ENCODE peak calls at places on chromosome 16, in ten cellular contexts. One of them, this sample, is unnamed. For H3K4me1, the result is how much of the 10 kb centered on the place peaks cover.

GRCh38 chr16:23296994-23297393 is 5.1 kb upstream of the SCNN1B start:
- DNase-seq in fibroblast of lung: no peak
- DNase-seq in colonic mucosa: peak
- DNase-seq in heart right ventricle: no peak
- DNase-seq in stomach: peak
- DNase-seq in SK-N-SH: peak
- DNase-seq in HCT116: peak
- DNase-seq in ascending aorta: no peak
- DNase-seq in esophagus muscularis mucosa: no peak
- DNase-seq in body of pancreas: no peak
- DNase-seq in this sample: no peak

GRCh38 chr16:69286941-69287713 is 24.0 kb upstream of the VPS4A start:
- DNase-seq in fibroblast of lung: peak
- DNase-seq in colonic mucosa: peak
- DNase-seq in heart right ventricle: peak
- DNase-seq in stomach: no peak
- DNase-seq in SK-N-SH: peak
- DNase-seq in HCT116: peak
- DNase-seq in ascending aorta: peak
- DNase-seq in esophagus muscularis mucosa: no peak
- DNase-seq in body of pancreas: peak
- DNase-seq in this sample: peak

GRCh38 chr16:48961546-48961945 is 320.1 kb downstream of the CBLN1 start:
- DNase-seq in fibroblast of lung: no peak
- DNase-seq in colonic mucosa: no peak
- DNase-seq in heart right ventricle: no peak
- DNase-seq in stomach: no peak
- DNase-seq in SK-N-SH: no peak
- DNase-seq in HCT116: no peak
- DNase-seq in ascending aorta: no peak
- DNase-seq in esophagus muscularis mucosa: no peak
- DNase-seq in body of pancreas: no peak
- DNase-seq in this sample: no peak

GRCh38 chr16:84082110-84082509 is 34.6 kb downstream of the MBTPS1 start:
- DNase-seq in fibroblast of lung: no peak
- DNase-seq in colonic mucosa: no peak
- DNase-seq in heart right ventricle: no peak
- DNase-seq in stomach: no peak
- DNase-seq in SK-N-SH: no peak
- DNase-seq in HCT116: no peak
- DNase-seq in ascending aorta: no peak
- DNase-seq in esophagus muscularis mucosa: no peak
- DNase-seq in body of pancreas: no peak
- DNase-seq in this sample: no peak

GRCh38 chr16:4316732-4317461 is 1.0 kb downstream of the GLIS2 start:
- DNase-seq in fibroblast of lung: peak
- DNase-seq in colonic mucosa: peak
- DNase-seq in heart right ventricle: no peak
- DNase-seq in stomach: peak
- DNase-seq in SK-N-SH: peak
- DNase-seq in HCT116: no peak
- DNase-seq in ascending aorta: peak
- DNase-seq in esophagus muscularis mucosa: no peak
- DNase-seq in body of pancreas: peak
- DNase-seq in this sample: no peak

GRCh38 chr16:82055728-82056549 is 20.9 kb downstream of the HSD17B2 start:
- DNase-seq in fibroblast of lung: no peak
- DNase-seq in colonic mucosa: no peak
- DNase-seq in heart right ventricle: no peak
- DNase-seq in stomach: no peak
- DNase-seq in SK-N-SH: no peak
- DNase-seq in HCT116: no peak
- DNase-seq in ascending aorta: no peak
- DNase-seq in esophagus muscularis mucosa: no peak
- DNase-seq in body of pancreas: no peak
- DNase-seq in this sample: no peak

GRCh38 chr16:56549744-56550385 is 15.0 kb upstream of the MT4 start:
- DNase-seq in fibroblast of lung: no peak
- DNase-seq in colonic mucosa: no peak
- DNase-seq in heart right ventricle: no peak
- DNase-seq in stomach: no peak
- DNase-seq in SK-N-SH: no peak
- DNase-seq in HCT116: no peak
- DNase-seq in ascending aorta: no peak
- DNase-seq in esophagus muscularis mucosa: no peak
- DNase-seq in body of pancreas: no peak
- DNase-seq in this sample: no peak

GRCh38 chr16:87966685-87967185 is 15.5 kb downstream of the BANP start:
- DNase-seq in fibroblast of lung: no peak
- DNase-seq in colonic mucosa: peak
- DNase-seq in heart right ventricle: no peak
- DNase-seq in stomach: peak
- DNase-seq in SK-N-SH: no peak
- DNase-seq in HCT116: no peak
- DNase-seq in ascending aorta: peak
- DNase-seq in esophagus muscularis mucosa: no peak
- DNase-seq in body of pancreas: no peak
- DNase-seq in this sample: no peak

DNA sequence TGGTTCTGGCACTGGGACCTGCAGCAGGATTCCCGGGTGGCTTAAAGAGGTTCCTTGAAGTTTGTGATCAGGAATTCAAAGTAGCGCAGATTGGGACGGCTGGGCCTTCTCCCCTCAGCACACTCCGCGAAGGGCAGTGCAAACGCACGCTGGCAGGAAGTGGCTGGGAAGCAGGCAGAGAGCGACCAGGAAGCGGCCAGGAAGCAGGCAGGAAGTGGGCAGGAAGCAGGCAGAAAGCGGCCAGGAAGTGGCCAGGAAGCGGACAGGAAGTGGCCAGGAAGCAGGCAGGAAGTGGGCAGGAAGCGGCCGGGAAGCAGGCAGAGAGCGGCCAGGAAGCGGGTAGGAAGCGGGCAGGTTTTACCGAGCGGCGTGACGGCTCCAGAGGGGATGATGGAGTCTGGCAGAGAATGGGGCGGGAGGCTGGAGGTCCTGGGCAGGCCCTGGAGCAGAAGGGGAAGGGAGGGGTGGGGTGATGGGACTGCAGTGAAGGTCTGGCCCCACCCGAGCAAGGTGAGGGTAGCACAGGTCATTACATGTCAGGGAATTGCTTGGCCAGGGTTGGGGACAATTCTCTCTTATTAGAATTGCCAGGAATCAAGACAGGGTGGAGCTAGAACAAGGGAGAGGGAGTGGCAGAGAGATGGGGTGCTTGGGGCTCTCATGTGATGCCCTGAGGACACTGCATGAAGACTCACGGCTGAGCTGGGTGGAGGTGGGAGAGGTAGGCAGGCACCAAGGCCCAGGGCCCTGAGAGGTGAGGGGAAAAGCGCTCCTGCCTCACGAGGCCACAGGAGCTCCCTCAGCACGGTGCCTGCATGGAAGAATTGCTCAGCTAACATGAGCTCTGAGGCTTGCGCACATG is 3.4 kb downstream of the DPEP1 start:
- DNase-seq in fibroblast of lung: no peak
- DNase-seq in colonic mucosa: no peak
- DNase-seq in heart right ventricle: no peak
- DNase-seq in stomach: no peak
- DNase-seq in SK-N-SH: no peak
- DNase-seq in HCT116: no peak
- DNase-seq in ascending aorta: no peak
- DNase-seq in esophagus muscularis mucosa: no peak
- DNase-seq in body of pancreas: no peak
- DNase-seq in this sample: no peak
- H3K27ac ChIP-seq in fibroblast of lung: no peak
- H3K27ac ChIP-seq in colonic mucosa: no peak
- H3K27ac ChIP-seq in heart right ventricle: no peak
- H3K27ac ChIP-seq in stomach: no peak
- H3K27ac ChIP-seq in SK-N-SH: no peak
- H3K27ac ChIP-seq in HCT116: peak
- H3K27ac ChIP-seq in ascending aorta: no peak
- H3K27ac ChIP-seq in esophagus muscularis mucosa: no peak
- H3K27ac ChIP-seq in body of pancreas: no peak
- H3K27ac ChIP-seq in this sample: no peak

GRCh38 chr16:73013974-73014373 is 34.0 kb downstream of the ZFHX3 start:
- DNase-seq in fibroblast of lung: no peak
- DNase-seq in colonic mucosa: no peak
- DNase-seq in heart right ventricle: no peak
- DNase-seq in stomach: no peak
- DNase-seq in SK-N-SH: no peak
- DNase-seq in HCT116: no peak
- DNase-seq in ascending aorta: peak
- DNase-seq in esophagus muscularis mucosa: no peak
- DNase-seq in body of pancreas: no peak
- DNase-seq in this sample: no peak

GRCh38 chr16:73014768-73015167 is 33.2 kb downstream of the ZFHX3 start:
- DNase-seq in fibroblast of lung: no peak
- DNase-seq in colonic mucosa: no peak
- DNase-seq in heart right ventricle: no peak
- DNase-seq in stomach: no peak
- DNase-seq in SK-N-SH: no peak
- DNase-seq in HCT116: no peak
- DNase-seq in ascending aorta: peak
- DNase-seq in esophagus muscularis mucosa: no peak
- DNase-seq in body of pancreas: no peak
- DNase-seq in this sample: no peak

GRCh38 chr16:73017321-73017720 is 30.6 kb downstream of the ZFHX3 start:
- DNase-seq in fibroblast of lung: no peak
- DNase-seq in colonic mucosa: no peak
- DNase-seq in heart right ventricle: no peak
- DNase-seq in stomach: peak
- DNase-seq in SK-N-SH: no peak
- DNase-seq in HCT116: no peak
- DNase-seq in ascending aorta: peak
- DNase-seq in esophagus muscularis mucosa: no peak
- DNase-seq in body of pancreas: no peak
- DNase-seq in this sample: no peak

GRCh38 chr16:73016488-73016830 is 31.5 kb downstream of the ZFHX3 start:
- DNase-seq in fibroblast of lung: no peak
- DNase-seq in colonic mucosa: no peak
- DNase-seq in heart right ventricle: no peak
- DNase-seq in stomach: no peak
- DNase-seq in SK-N-SH: no peak
- DNase-seq in HCT116: no peak
- DNase-seq in ascending aorta: no peak
- DNase-seq in esophagus muscularis mucosa: no peak
- DNase-seq in body of pancreas: no peak
- DNase-seq in this sample: no peak

DNA sequence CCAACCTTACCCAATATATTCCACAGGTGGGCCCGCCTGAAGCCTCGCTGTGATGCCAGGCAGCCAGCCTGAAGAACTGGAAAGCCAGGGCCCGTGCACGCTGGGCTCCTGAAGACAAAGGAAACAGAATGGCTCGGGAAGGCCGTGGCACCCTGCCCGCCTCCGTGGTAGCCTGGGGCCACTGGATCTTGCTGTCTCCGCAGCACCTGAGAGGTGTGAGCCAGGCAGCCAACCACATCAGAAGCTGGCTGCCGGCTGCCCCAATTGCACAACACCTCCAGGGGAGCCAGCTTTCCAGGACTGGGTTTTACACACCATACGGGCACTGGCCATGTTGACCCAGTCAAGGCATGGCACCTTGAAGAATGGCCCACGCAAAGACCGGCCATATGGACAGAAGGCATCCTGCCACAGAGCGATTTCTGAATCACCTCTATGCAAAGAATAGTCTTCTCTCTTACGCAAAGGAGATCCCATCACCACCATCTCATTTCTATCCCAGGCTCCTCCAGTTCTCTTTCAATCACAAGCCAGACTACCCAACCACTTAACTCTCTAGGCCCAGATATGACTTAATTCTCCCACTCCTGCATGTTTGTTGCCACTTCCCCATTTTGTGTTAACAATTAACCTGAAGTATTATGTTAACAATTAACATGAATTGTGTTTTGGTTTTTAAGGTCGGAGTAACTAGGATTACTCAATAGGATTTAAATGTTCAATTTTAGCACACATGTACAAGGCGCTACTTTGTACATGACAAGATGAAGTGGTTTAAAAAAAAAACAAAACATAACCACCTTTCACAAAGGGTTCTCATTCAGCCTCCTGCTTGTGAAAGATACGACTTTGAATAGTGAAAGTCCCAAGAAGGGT is 32.1 kb downstream of the ZFHX3 start:
- DNase-seq in fibroblast of lung: no peak
- DNase-seq in colonic mucosa: no peak
- DNase-seq in heart right ventricle: no peak
- DNase-seq in stomach: peak
- DNase-seq in SK-N-SH: no peak
- DNase-seq in HCT116: peak
- DNase-seq in ascending aorta: peak
- DNase-seq in esophagus muscularis mucosa: no peak
- DNase-seq in body of pancreas: peak
- DNase-seq in this sample: no peak
- H3K4me1 ChIP-seq in fibroblast of lung: under half
- H3K4me1 ChIP-seq in colonic mucosa: under half
- H3K4me1 ChIP-seq in heart right ventricle: half or more
- H3K4me1 ChIP-seq in stomach: under half
- H3K4me1 ChIP-seq in SK-N-SH: under half
- H3K4me1 ChIP-seq in HCT116: half or more
- H3K4me1 ChIP-seq in ascending aorta: under half
- H3K4me1 ChIP-seq in esophagus muscularis mucosa: under half
- H3K4me1 ChIP-seq in body of pancreas: half or more
- H3K4me1 ChIP-seq in this sample: under half

GRCh38 chr16:22195445-22195694 is 10.7 kb upstream of the EEF2K start:
- DNase-seq in fibroblast of lung: no peak
- DNase-seq in colonic mucosa: no peak
- DNase-seq in heart right ventricle: no peak
- DNase-seq in stomach: no peak
- DNase-seq in SK-N-SH: no peak
- DNase-seq in HCT116: no peak
- DNase-seq in ascending aorta: no peak
- DNase-seq in esophagus muscularis mucosa: no peak
- DNase-seq in body of pancreas: no peak
- DNase-seq in this sample: no peak

GRCh38 chr16:22202261-22202637 is 3.8 kb upstream of the EEF2K start:
- DNase-seq in fibroblast of lung: no peak
- DNase-seq in colonic mucosa: no peak
- DNase-seq in heart right ventricle: no peak
- DNase-seq in stomach: no peak
- DNase-seq in SK-N-SH: no peak
- DNase-seq in HCT116: no peak
- DNase-seq in ascending aorta: no peak
- DNase-seq in esophagus muscularis mucosa: no peak
- DNase-seq in body of pancreas: no peak
- DNase-seq in this sample: no peak

GRCh38 chr16:22194707-22195444 is 11.2 kb upstream of the EEF2K start:
- DNase-seq in fibroblast of lung: no peak
- DNase-seq in colonic mucosa: no peak
- DNase-seq in heart right ventricle: no peak
- DNase-seq in stomach: no peak
- DNase-seq in SK-N-SH: no peak
- DNase-seq in HCT116: no peak
- DNase-seq in ascending aorta: no peak
- DNase-seq in esophagus muscularis mucosa: no peak
- DNase-seq in body of pancreas: no peak
- DNase-seq in this sample: no peak

GRCh38 chr16:22195695-22196558 is 10.2 kb upstream of the EEF2K start:
- DNase-seq in fibroblast of lung: peak
- DNase-seq in colonic mucosa: peak
- DNase-seq in heart right ventricle: peak
- DNase-seq in stomach: peak
- DNase-seq in SK-N-SH: peak
- DNase-seq in HCT116: peak
- DNase-seq in ascending aorta: peak
- DNase-seq in esophagus muscularis mucosa: peak
- DNase-seq in body of pancreas: peak
- DNase-seq in this sample: peak

GRCh38 chr16:22198547-22199293 is 7.4 kb upstream of the EEF2K start:
- DNase-seq in fibroblast of lung: peak
- DNase-seq in colonic mucosa: no peak
- DNase-seq in heart right ventricle: no peak
- DNase-seq in stomach: no peak
- DNase-seq in SK-N-SH: no peak
- DNase-seq in HCT116: no peak
- DNase-seq in ascending aorta: no peak
- DNase-seq in esophagus muscularis mucosa: no peak
- DNase-seq in body of pancreas: no peak
- DNase-seq in this sample: no peak
- TF ChIP-seq CTCF in fibroblast of lung: no peak
- TF ChIP-seq CTCF in colonic mucosa: no peak
- TF ChIP-seq CTCF in heart right ventricle: no peak
- TF ChIP-seq CTCF in stomach: no peak
- TF ChIP-seq CTCF in SK-N-SH: no peak
- TF ChIP-seq CTCF in HCT116: no peak
- TF ChIP-seq CTCF in ascending aorta: no peak
- TF ChIP-seq CTCF in esophagus muscularis mucosa: no peak
- TF ChIP-seq CTCF in body of pancreas: no peak
- TF ChIP-seq CTCF in this sample: no peak

GRCh38 chr16:1427473-1428461 is 3.1 kb upstream of the PERCC1 start:
- DNase-seq in fibroblast of lung: no peak
- DNase-seq in colonic mucosa: no peak
- DNase-seq in heart right ventricle: no peak
- DNase-seq in stomach: no peak
- DNase-seq in SK-N-SH: peak
- DNase-seq in HCT116: no peak
- DNase-seq in ascending aorta: no peak
- DNase-seq in esophagus muscularis mucosa: no peak
- DNase-seq in body of pancreas: no peak
- DNase-seq in this sample: no peak
- H3K27ac ChIP-seq in fibroblast of lung: no peak
- H3K27ac ChIP-seq in colonic mucosa: no peak
- H3K27ac ChIP-seq in heart right ventricle: no peak
- H3K27ac ChIP-seq in stomach: no peak
- H3K27ac ChIP-seq in SK-N-SH: no peak
- H3K27ac ChIP-seq in HCT116: no peak
- H3K27ac ChIP-seq in ascending aorta: no peak
- H3K27ac ChIP-seq in esophagus muscularis mucosa: no peak
- H3K27ac ChIP-seq in body of pancreas: no peak
- H3K27ac ChIP-seq in this sample: no peak